ENCODE peak calls at places on chromosomes 1 and 21, in ten cellular contexts. K is small intestine, E is ovary, S is BE2C, D is SK-N-SH, H is cardiac fibroblast, T is thoracic aorta, X is epithelial cell of esophagus, A is aorta, M is brain microvascular endothelial cell. B is an unnamed sample.

GRCh38 chr21:45695086-45695485 is 51.6 kb downstream of the PCBP3 start:
- DNase-seq in H (no peak), A (no peak), X (no peak), K (no peak), S (peak), D (no peak), M (no peak), E (no peak), T (no peak), B (no peak)

GRCh38 chr1:101247404-101248287 is 10.8 kb downstream of the S1PR1 start:
- DNase-seq in M (no peak), S (no peak), K (no peak), E (no peak), X (no peak), T (no peak), D (no peak), H (no peak), A (no peak), B (no peak)

GRCh38 chr1:50347933-50348332 is 75.3 kb downstream of the DMRTA2 start:
- DNase-seq in E (no peak), D (no peak), S (no peak), T (no peak), X (no peak), H (no peak), A (no peak), M (no peak), K (no peak), B (no peak)

GRCh38 chr1:70486676-70487470 is 75.8 kb downstream of the CTH start:
- DNase-seq in M (peak), D (no peak), H (peak), X (peak), S (no peak), K (no peak), A (no peak), E (peak), T (no peak), B (no peak)

GRCh38 chr1:59997479-59997878 is 70.9 kb upstream of the CYP2J2 start:
- DNase-seq in H (no peak), D (no peak), M (no peak), S (no peak), X (peak), E (no peak), T (no peak), A (no peak), K (no peak), B (no peak)

GRCh38 chr1:110018396-110018795 is 16.0 kb upstream of the STRIP1 start:
- DNase-seq in X (no peak), E (no peak), S (no peak), M (no peak), A (no peak), D (no peak), K (no peak), T (no peak), H (no peak), B (no peak)

GRCh38 chr1:192489748-192490147 is 85.8 kb upstream of the RGS1 start:
- DNase-seq in T (peak), A (peak), S (peak), K (no peak), X (peak), E (peak), M (peak), D (peak), H (peak), B (no peak)

GRCh38 chr1:221583481-221583880 is 158.4 kb downstream of the DUSP10 start:
- DNase-seq in D (no peak), E (no peak), H (no peak), T (no peak), M (no peak), K (no peak), A (no peak), X (no peak), S (no peak), B (no peak)

GRCh38 chr21:38148046-38148445 is 108.7 kb upstream of the KCNJ15 start:
- DNase-seq in T (no peak), K (no peak), D (no peak), X (peak), H (no peak), A (no peak), M (no peak), S (no peak), E (no peak), B (no peak)

GRCh38 chr1:229582011-229582694 is 23.6 kb upstream of the ABCB10 start:
- DNase-seq in A (peak), E (peak), X (peak), T (no peak), H (peak), K (no peak), S (no peak), M (no peak), D (no peak), B (no peak)

GRCh38 chr1:101150676-101151075 is 86.1 kb upstream of the S1PR1 start:
- DNase-seq in M (no peak), A (no peak), E (no peak), X (peak), H (no peak), S (no peak), D (no peak), K (peak), T (no peak), B (no peak)

GRCh38 chr1:148166558-148167492 is 14.7 kb upstream of the NBPF11 start:
- DNase-seq in S (no peak), X (peak), M (no peak), H (no peak), T (no peak), K (peak), D (no peak), A (no peak), E (no peak), B (no peak)
- H3K4me3 ChIP-seq in S (no peak), X (no peak), M (no peak), H (no peak), T (no peak), K (no peak), D (no peak), A (no peak), E (no peak), B (no peak)

GRCh38 chr1:203284411-203285208 is 20.7 kb upstream of the BTG2 start:
- DNase-seq in K (peak), A (no peak), X (no peak), H (no peak), M (no peak), S (no peak), T (no peak), E (no peak), D (no peak), B (no peak)

GRCh38 chr1:203281851-203282661 is 23.3 kb upstream of the BTG2 start:
- DNase-seq in K (peak), A (no peak), S (no peak), M (no peak), H (no peak), X (no peak), D (no peak), E (no peak), T (no peak), B (no peak)

GRCh38 chr1:203281033-203281432 is 24.3 kb upstream of the BTG2 start:
- DNase-seq in E (no peak), T (no peak), S (no peak), K (no peak), A (no peak), D (no peak), H (no peak), M (no peak), X (peak), B (no peak)

GRCh38 chr1:203282720-203283542 is 22.4 kb upstream of the BTG2 start:
- DNase-seq in T (no peak), K (peak), D (no peak), X (no peak), H (no peak), M (no peak), E (no peak), A (no peak), S (peak), B (no peak)

GRCh38 chr1:203283597-203283996 is 21.7 kb upstream of the BTG2 start:
- DNase-seq in K (no peak), X (no peak), S (no peak), H (no peak), T (no peak), D (no peak), E (no peak), M (no peak), A (no peak), B (no peak)
- H3K4me3 ChIP-seq in K (no peak), X (no peak), S (no peak), H (no peak), T (no peak), D (no peak), E (no peak), M (no peak), A (no peak), B (no peak)

GRCh38 chr1:23555949-23556640 is 3.2 kb downstream of the ID3 start:
- DNase-seq in T (no peak), M (peak), H (peak), E (peak), X (peak), A (no peak), S (peak), D (no peak), K (peak), B (no peak)
- H3K4me3 ChIP-seq in T (peak), M (peak), H (no peak), E (peak), X (peak), A (peak), S (peak), D (no peak), K (no peak), B (peak)

DNA sequence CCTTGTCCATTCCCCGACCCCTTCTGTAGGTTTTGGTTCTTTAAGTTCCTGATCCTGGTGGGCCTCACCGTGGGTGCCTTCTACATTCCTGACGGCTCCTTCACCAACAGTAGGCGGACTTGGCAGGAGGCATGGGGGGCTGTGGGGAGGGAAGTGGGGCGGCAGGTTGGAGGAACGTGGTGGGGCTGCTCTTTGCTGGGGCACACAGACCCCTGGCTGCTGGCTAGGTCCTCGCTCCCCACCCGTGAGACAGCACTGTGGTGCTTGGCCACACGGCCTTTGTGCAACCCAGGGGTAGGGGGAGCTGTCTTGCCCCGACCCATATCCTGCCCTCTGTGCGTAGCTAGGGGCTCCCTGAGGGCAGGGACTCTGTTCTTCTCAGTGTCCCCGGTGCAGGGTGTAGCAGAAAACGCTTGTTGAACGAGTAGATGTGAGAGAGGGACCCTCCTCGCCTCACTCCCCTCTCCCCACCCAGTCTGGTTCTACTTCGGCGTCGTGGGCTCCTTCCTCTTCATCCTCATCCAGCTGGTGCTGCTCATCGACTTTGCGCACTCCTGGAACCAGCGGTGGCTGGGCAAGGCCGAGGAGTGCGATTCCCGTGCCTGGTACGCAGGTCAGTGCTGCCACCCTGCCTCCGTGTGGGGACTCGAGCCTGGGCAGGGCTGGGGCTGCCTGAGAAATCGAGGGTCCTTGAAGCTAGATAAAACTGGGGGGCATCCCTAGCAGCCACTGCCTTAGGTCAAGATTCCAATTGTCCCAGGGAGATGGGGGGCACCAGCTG is 12.5 kb downstream of the SERINC2 start:
- DNase-seq in M (no peak), T (no peak), E (no peak), D (no peak), H (no peak), A (no peak), K (no peak), S (no peak), X (no peak), B (no peak)
- H3K4me3 ChIP-seq in M (no peak), T (no peak), E (no peak), D (no peak), H (no peak), A (no peak), K (no peak), S (no peak), X (no peak), B (no peak)

GRCh38 chr1:67683306-67683705 is 1.7 kb upstream of the GADD45A start:
- DNase-seq in E (no peak), K (peak), X (peak), A (no peak), M (peak), T (no peak), D (no peak), H (peak), S (no peak), B (no peak)

GRCh38 chr1:67685067-67685557 is at the start of gene GADD45A:
- DNase-seq in M (peak), K (peak), X (peak), D (peak), H (peak), E (peak), T (peak), S (peak), A (peak), B (peak)

GRCh38 chr1:67683736-67684525 is 1.1 kb upstream of the GADD45A start:
- DNase-seq in X (peak), K (peak), S (no peak), M (peak), E (no peak), T (no peak), D (no peak), A (no peak), H (no peak), B (no peak)

GRCh38 chr1:67685558-67686271 is 714 bp downstream of the GADD45A start:
- DNase-seq in S (peak), X (peak), E (no peak), K (peak), A (peak), T (no peak), D (peak), M (peak), H (peak), B (peak)

GRCh38 chr1:67684526-67685066 is 405 bp upstream of the GADD45A start:
- DNase-seq in S (no peak), D (no peak), K (peak), X (no peak), T (no peak), M (no peak), E (no peak), H (no peak), A (no peak), B (no peak)
- H3K4me3 ChIP-seq in S (peak), D (peak), K (peak), X (peak), T (peak), M (peak), E (peak), H (peak), A (peak), B (peak)

DNA sequence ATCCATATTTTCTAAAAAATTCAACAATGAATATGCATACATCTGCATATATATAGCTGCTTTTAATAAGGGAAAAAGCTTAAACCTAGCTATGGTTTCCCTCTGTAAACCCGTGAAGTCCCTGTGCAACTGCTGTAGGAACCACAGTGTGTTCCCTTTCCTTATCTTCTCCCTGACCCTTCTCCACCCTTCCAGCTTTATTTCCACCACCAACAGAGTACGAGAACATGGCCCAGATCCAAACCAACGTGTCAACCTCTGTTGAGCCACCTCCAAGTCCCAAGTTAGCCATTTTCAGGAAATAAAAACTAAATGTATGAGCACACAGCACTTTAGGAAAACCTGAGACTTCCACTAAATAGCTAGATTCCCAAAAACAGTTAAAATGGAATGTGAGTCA is 20.3 kb downstream of the SUSD4 start:
- DNase-seq in E (peak), K (peak), A (no peak), X (no peak), D (no peak), H (peak), M (no peak), T (no peak), S (no peak), B (no peak)
- H3K4me3 ChIP-seq in E (no peak), K (no peak), A (no peak), X (no peak), D (no peak), H (no peak), M (no peak), T (no peak), S (no peak), B (no peak)

GRCh38 chr1:202861420-202862121 is 27.4 kb downstream of the RABIF start:
- DNase-seq in S (peak), D (peak), T (peak), K (peak), M (peak), X (peak), H (peak), E (peak), A (peak), B (peak)
- H3K4me3 ChIP-seq in S (peak), D (peak), T (peak), K (peak), M (peak), X (peak), H (peak), E (peak), A (peak), B (peak)

DNA sequence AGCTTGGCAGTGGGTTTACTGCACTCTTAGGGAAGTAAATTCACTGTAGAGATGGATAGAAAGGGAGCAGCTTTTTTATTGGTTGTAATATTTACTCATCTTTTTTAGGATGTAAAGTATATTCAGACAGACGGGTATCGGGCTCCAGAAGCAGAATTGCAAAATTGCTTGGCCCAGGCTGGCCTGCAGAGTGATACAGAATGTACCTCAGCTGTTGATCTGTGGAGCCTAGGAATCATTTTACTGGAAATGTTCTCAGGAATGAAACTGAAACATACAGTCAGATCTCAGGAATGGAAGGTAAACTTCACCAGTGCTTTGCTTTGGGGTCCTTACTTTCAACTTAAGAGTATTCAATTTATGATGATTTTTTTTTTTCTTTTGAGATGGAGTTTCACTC is 3.2 kb downstream of the UHMK1 start:
- DNase-seq in X (no peak), K (no peak), E (no peak), T (no peak), M (no peak), H (peak), A (no peak), S (no peak), D (no peak), B (no peak)
- H3K4me3 ChIP-seq in X (no peak), K (no peak), E (no peak), T (no peak), M (no peak), H (no peak), A (no peak), S (no peak), D (no peak), B (no peak)

B was measured in esophagus squamous epithelium.